ENCODE peak calls at places on chromosomes 7 and 10, in six cellular contexts. One of them, this sample, is unnamed.

GRCh38 chr10:103598654-103599115 is 105.2 kb downstream of the NEURL1 start:
- DNase-seq in stomach: peak; percentile 60
- DNase-seq in transverse colon: peak; percentile 70
- DNase-seq in SK-N-SH: peak; percentile 88
- DNase-seq in A549: peak; percentile 80
- DNase-seq in ovary: peak; percentile 78
- DNase-seq in this sample: no peak

GRCh38 chr7:120473352-120473751 is 200.4 kb downstream of the KCND2 start:
- DNase-seq in stomach: no peak
- DNase-seq in ovary: no peak
- DNase-seq in transverse colon: no peak
- DNase-seq in SK-N-SH: no peak
- DNase-seq in A549: no peak
- DNase-seq in this sample: no peak

GRCh38 chr7:13560441-13560840 is 429.0 kb downstream of the ETV1 start:
- DNase-seq in ovary: no peak
- DNase-seq in A549: no peak
- DNase-seq in stomach: no peak
- DNase-seq in transverse colon: no peak
- DNase-seq in SK-N-SH: no peak
- DNase-seq in this sample: no peak

GRCh38 chr10:110209926-110210662 is 2.7 kb downstream of the MXI1 start:
- DNase-seq in A549: peak; percentile 26
- DNase-seq in transverse colon: peak; percentile 64
- DNase-seq in SK-N-SH: peak; percentile 82
- DNase-seq in stomach: peak; percentile 71
- DNase-seq in ovary: peak; percentile 76
- DNase-seq in this sample: peak; percentile 90

GRCh38 chr7:36967387-36967786 is 243.1 kb upstream of the AOAH start:
- DNase-seq in ovary: peak; percentile 74
- DNase-seq in transverse colon: peak; percentile 24
- DNase-seq in SK-N-SH: peak; percentile 79
- DNase-seq in A549: peak; percentile 69
- DNase-seq in stomach: peak; percentile 57
- DNase-seq in this sample: peak; percentile 83

GRCh38 chr10:110141747-110142625 is 65.4 kb upstream of the MXI1 start:
- DNase-seq in SK-N-SH: no peak
- DNase-seq in ovary: no peak
- DNase-seq in stomach: peak; percentile 84
- DNase-seq in A549: no peak
- DNase-seq in transverse colon: peak; percentile 66
- DNase-seq in this sample: no peak

GRCh38 chr7:44223362-44224114 is 22.8 kb downstream of the YKT6 start:
- DNase-seq in SK-N-SH: peak; percentile 60
- DNase-seq in stomach: no peak
- DNase-seq in ovary: no peak
- DNase-seq in A549: no peak
- DNase-seq in transverse colon: no peak
- DNase-seq in this sample: peak; percentile 48

GRCh38 chr7:70354409-70355169 is 756.3 kb downstream of the AUTS2 start:
- DNase-seq in transverse colon: no peak
- DNase-seq in A549: no peak
- DNase-seq in stomach: no peak
- DNase-seq in ovary: no peak
- DNase-seq in SK-N-SH: peak; percentile 27
- DNase-seq in this sample: no peak

GRCh38 chr10:48306265-48306869 is at the start of gene MAPK8:
- DNase-seq in stomach: peak; percentile 94
- DNase-seq in ovary: peak; percentile 92
- DNase-seq in transverse colon: peak; percentile 96
- DNase-seq in A549: peak; percentile 93
- DNase-seq in SK-N-SH: peak; percentile 100
- DNase-seq in this sample: peak; percentile 95

GRCh38 chr10:111072232-111072631 is 4.6 kb upstream of the ADRA2A start:
- DNase-seq in SK-N-SH: no peak
- DNase-seq in stomach: no peak
- DNase-seq in ovary: no peak
- DNase-seq in transverse colon: no peak
- DNase-seq in A549: no peak
- DNase-seq in this sample: no peak

GRCh38 chr10:94571528-94571927 is 25.9 kb downstream of the HELLS start:
- DNase-seq in transverse colon: no peak
- DNase-seq in A549: no peak
- DNase-seq in SK-N-SH: no peak
- DNase-seq in ovary: no peak
- DNase-seq in stomach: no peak
- DNase-seq in this sample: no peak

GRCh38 chr7:1777122-1777521 is 107.0 kb downstream of the ELFN1 start:
- DNase-seq in stomach: peak; percentile 9
- DNase-seq in A549: no peak
- DNase-seq in transverse colon: no peak
- DNase-seq in SK-N-SH: no peak
- DNase-seq in ovary: no peak
- DNase-seq in this sample: no peak

GRCh38 chr7:46993396-46993795 is 588.5 kb downstream of the TNS3 start:
- DNase-seq in ovary: no peak
- DNase-seq in transverse colon: no peak
- DNase-seq in A549: no peak
- DNase-seq in SK-N-SH: no peak
- DNase-seq in stomach: no peak
- DNase-seq in this sample: peak; percentile 66

GRCh38 chr10:46266506-46266985 is 20.3 kb upstream of the ANTXRL start:
- DNase-seq in A549: no peak
- DNase-seq in SK-N-SH: no peak
- DNase-seq in stomach: peak; percentile 21
- DNase-seq in ovary: no peak
- DNase-seq in transverse colon: no peak
- DNase-seq in this sample: no peak

GRCh38 chr7:380724-381210 is 90.8 kb downstream of the FOXL3 start:
- DNase-seq in transverse colon: peak; percentile 5
- DNase-seq in ovary: no peak
- DNase-seq in A549: no peak
- DNase-seq in stomach: peak; percentile 23
- DNase-seq in SK-N-SH: peak; percentile 36
- DNase-seq in this sample: no peak

GRCh38 chr10:132397036-132397541 is at the start of gene PWWP2B:
- DNase-seq in A549: no peak
- DNase-seq in transverse colon: peak; percentile 72
- DNase-seq in stomach: peak; percentile 75
- DNase-seq in SK-N-SH: peak; percentile 87
- DNase-seq in ovary: peak; percentile 68
- DNase-seq in this sample: peak; percentile 77

GRCh38 chr7:40584667-40585433 is 450.0 kb downstream of the SUGCT start:
- DNase-seq in A549: no peak
- DNase-seq in SK-N-SH: no peak
- DNase-seq in ovary: no peak
- DNase-seq in transverse colon: no peak
- DNase-seq in stomach: no peak
- DNase-seq in this sample: no peak

GRCh38 chr10:127976701-127977367 is 69.9 kb downstream of the PTPRE start:
- DNase-seq in transverse colon: no peak
- DNase-seq in stomach: no peak
- DNase-seq in ovary: no peak
- DNase-seq in SK-N-SH: peak; percentile 46
- DNase-seq in A549: no peak
- DNase-seq in this sample: no peak

GRCh38 chr7:144529269-144529926 is 125.9 kb upstream of the NOBOX start:
- DNase-seq in A549: no peak
- DNase-seq in ovary: no peak
- DNase-seq in transverse colon: no peak
- DNase-seq in SK-N-SH: no peak
- DNase-seq in stomach: no peak
- DNase-seq in this sample: no peak

GRCh38 chr10:29535012-29535777 is 99.6 kb downstream of the SVIL start:
- DNase-seq in transverse colon: peak; percentile 79
- DNase-seq in ovary: peak; percentile 60
- DNase-seq in SK-N-SH: peak; percentile 71
- DNase-seq in stomach: peak; percentile 69
- DNase-seq in A549: peak; percentile 80
- DNase-seq in this sample: peak; percentile 81

GRCh38 chr7:155882596-155882995 is 70.3 kb upstream of the SHH start:
- DNase-seq in stomach: no peak
- DNase-seq in SK-N-SH: no peak
- DNase-seq in transverse colon: no peak
- DNase-seq in ovary: no peak
- DNase-seq in A549: peak; percentile 81
- DNase-seq in this sample: no peak

GRCh38 chr10:102241444-102242117 is at the start of gene PITX3:
- DNase-seq in A549: peak; percentile 89
- DNase-seq in transverse colon: peak; percentile 93
- DNase-seq in stomach: peak; percentile 93
- DNase-seq in ovary: peak; percentile 95
- DNase-seq in SK-N-SH: peak; percentile 99
- DNase-seq in this sample: peak; percentile 96

GRCh38 chr7:151876112-151876898 is 610 bp downstream of the PRKAG2 start:
- DNase-seq in SK-N-SH: peak; percentile 80
- DNase-seq in ovary: peak; percentile 83
- DNase-seq in transverse colon: peak; percentile 86
- DNase-seq in stomach: peak; percentile 80
- DNase-seq in A549: peak; percentile 38
- DNase-seq in this sample: peak; percentile 93

GRCh38 chr10:133166504-133166827 is 6.4 kb downstream of the KNDC1 start:
- DNase-seq in transverse colon: no peak
- DNase-seq in stomach: no peak
- DNase-seq in SK-N-SH: no peak
- DNase-seq in A549: no peak
- DNase-seq in ovary: no peak
- DNase-seq in this sample: peak; percentile 43

GRCh38 chr7:11163220-11163619 is 189.5 kb downstream of the PHF14 start:
- DNase-seq in A549: no peak
- DNase-seq in transverse colon: no peak
- DNase-seq in SK-N-SH: no peak
- DNase-seq in stomach: no peak
- DNase-seq in ovary: no peak
- DNase-seq in this sample: no peak

GRCh38 chr7:107783648-107784047 is 19.4 kb downstream of the SLC26A3 start:
- DNase-seq in A549: no peak
- DNase-seq in ovary: no peak
- DNase-seq in stomach: no peak
- DNase-seq in SK-N-SH: no peak
- DNase-seq in transverse colon: no peak
- DNase-seq in this sample: no peak

GRCh38 chr7:107785170-107785569 is 17.9 kb downstream of the SLC26A3 start:
- DNase-seq in stomach: no peak
- DNase-seq in ovary: no peak
- DNase-seq in SK-N-SH: no peak
- DNase-seq in transverse colon: no peak
- DNase-seq in A549: no peak
- DNase-seq in this sample: no peak

GRCh38 chr7:107788662-107789061 is 14.4 kb downstream of the SLC26A3 start:
- DNase-seq in ovary: no peak
- DNase-seq in SK-N-SH: no peak
- DNase-seq in stomach: no peak
- DNase-seq in A549: no peak
- DNase-seq in transverse colon: no peak
- DNase-seq in this sample: no peak

GRCh38 chr7:107788216-107788615 is 14.8 kb downstream of the SLC26A3 start:
- DNase-seq in stomach: no peak
- DNase-seq in ovary: no peak
- DNase-seq in A549: no peak
- DNase-seq in transverse colon: no peak
- DNase-seq in SK-N-SH: no peak
- DNase-seq in this sample: no peak

DNA sequence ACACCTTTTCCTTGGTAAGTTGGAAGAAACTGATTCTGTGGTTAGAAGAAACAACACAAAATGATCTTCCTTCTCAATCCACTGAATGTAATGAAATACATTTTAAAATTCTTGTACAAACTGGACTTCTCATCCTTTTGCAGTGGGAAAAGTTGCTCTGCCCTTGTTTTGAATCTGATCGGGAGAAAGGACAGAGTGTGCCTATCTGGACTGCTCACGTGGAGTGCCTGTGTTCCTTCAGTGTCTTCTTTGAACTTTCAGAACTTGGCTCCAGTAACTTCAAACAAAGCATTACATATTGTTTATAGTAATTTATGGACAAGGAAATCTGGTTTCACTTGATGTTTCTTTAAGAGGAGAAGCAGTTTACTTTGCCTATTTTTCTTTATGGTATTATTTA is 17.1 kb downstream of the SLC26A3 start:
- DNase-seq in SK-N-SH: no peak
- DNase-seq in A549: no peak
- DNase-seq in transverse colon: peak; percentile 44
- DNase-seq in ovary: peak; percentile 40
- DNase-seq in stomach: peak; percentile 49
- DNase-seq in this sample: peak; percentile 86
- TF ChIP-seq EP300 in SK-N-SH: no peak
- TF ChIP-seq EP300 in A549: no peak
- TF ChIP-seq EP300 in transverse colon: peak; percentile 92
- TF ChIP-seq EP300 in ovary: no peak
- TF ChIP-seq EP300 in stomach: peak; percentile 45
- TF ChIP-seq EP300 in this sample: peak; percentile 89

GRCh38 chr7:137718360-137718759 is 128.4 kb downstream of the DGKI start:
- DNase-seq in ovary: no peak
- DNase-seq in A549: no peak
- DNase-seq in transverse colon: no peak
- DNase-seq in stomach: no peak
- DNase-seq in SK-N-SH: no peak
- DNase-seq in this sample: no peak
- H3K27ac ChIP-seq in ovary: no peak overlapping the region
- H3K27ac ChIP-seq in A549: no peak overlapping the region
- H3K27ac ChIP-seq in transverse colon: no peak overlapping the region
- H3K27ac ChIP-seq in stomach: no peak overlapping the region
- H3K27ac ChIP-seq in SK-N-SH: no peak overlapping the region
- H3K27ac ChIP-seq in this sample: no peak overlapping the region

GRCh38 chr10:129546106-129546505 is 79.1 kb downstream of the MGMT start:
- DNase-seq in stomach: no peak
- DNase-seq in SK-N-SH: no peak
- DNase-seq in A549: no peak
- DNase-seq in transverse colon: no peak
- DNase-seq in ovary: no peak
- DNase-seq in this sample: no peak
- TF ChIP-seq CTCF in stomach: no peak
- TF ChIP-seq CTCF in SK-N-SH: no peak
- TF ChIP-seq CTCF in A549: no peak
- TF ChIP-seq CTCF in transverse colon: no peak
- TF ChIP-seq CTCF in ovary: no peak
- TF ChIP-seq CTCF in this sample: no peak

DNA sequence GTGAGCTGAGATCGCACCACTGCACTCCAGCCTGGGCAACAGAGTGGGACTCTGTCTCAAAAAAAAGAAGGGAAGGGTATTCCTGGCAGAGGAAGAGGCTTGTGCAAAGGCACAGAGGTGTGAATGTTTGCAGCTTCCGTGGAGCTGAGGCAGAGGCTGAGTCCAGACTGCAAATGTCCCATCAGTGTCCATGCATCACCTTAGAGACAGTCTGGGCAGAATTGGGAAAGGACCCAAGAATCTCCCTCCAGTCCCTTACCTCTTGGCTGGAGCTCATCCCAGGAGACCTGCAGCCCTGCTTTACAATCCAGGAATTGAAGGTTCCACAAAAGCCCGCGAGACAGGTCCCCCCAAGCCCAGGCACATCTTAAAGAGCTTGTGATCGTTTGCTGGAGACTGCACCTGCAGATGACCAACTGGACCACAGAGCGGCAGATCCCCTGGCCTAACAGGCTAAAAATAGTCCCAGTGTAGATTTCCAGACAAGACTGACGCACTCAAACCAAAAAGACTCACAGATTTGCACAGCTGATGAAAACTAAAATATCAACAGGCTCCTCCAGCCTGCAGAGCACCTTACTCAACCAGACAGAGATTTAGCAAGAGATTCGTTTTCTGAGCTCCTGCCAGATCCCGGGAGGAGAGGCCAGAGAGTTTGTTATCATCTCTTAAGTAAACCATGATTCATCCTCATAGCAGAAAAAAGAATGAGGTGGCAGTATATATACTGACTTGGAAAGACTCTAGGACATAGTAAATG is 22.9 kb upstream of the NANOS1 start:
- DNase-seq in stomach: peak; percentile 69
- DNase-seq in ovary: no peak
- DNase-seq in SK-N-SH: peak; percentile 48
- DNase-seq in transverse colon: peak; percentile 61
- DNase-seq in A549: peak; percentile 94
- DNase-seq in this sample: peak; percentile 94
- TF ChIP-seq EP300 in stomach: no peak
- TF ChIP-seq EP300 in ovary: no peak
- TF ChIP-seq EP300 in SK-N-SH: no peak
- TF ChIP-seq EP300 in transverse colon: no peak
- TF ChIP-seq EP300 in A549: peak; percentile 77
- TF ChIP-seq EP300 in this sample: no peak

This sample was measured in sigmoid colon.